ENCODE peak calls at places on chromosomes 4 and X, in seven cellular contexts. Y is IMR-90, L is SK-N-SH, N is K562, U is H1, A is HepG2, V is GM12878. D is an unnamed sample.

GRCh38 chr4:53532521-53532920 is 58.8 kb downstream of the LNX1 start:
- DNase-seq in U (no peak), A (no peak), L (no peak), N (no peak), Y (peak; percentile 53), V (no peak), D (no peak)

GRCh38 chr4:142278171-142278570 is 567.9 kb downstream of the INPP4B start:
- DNase-seq in V (no peak), L (no peak), A (no peak), N (no peak), Y (peak; percentile 55), U (no peak), D (no peak)

GRCh38 chr4:170127758-170128157 is 38.0 kb upstream of the AADAT start:
- DNase-seq in Y (no peak), V (no peak), A (no peak), U (no peak), N (no peak), L (no peak), D (no peak)

GRCh38 chrX:115449742-115450141 is 111.2 kb upstream of the PLS3 start:
- DNase-seq in Y (no peak), U (no peak), A (peak; percentile 39), V (no peak), N (no peak), L (no peak), D (no peak)

GRCh38 chrX:43870758-43871419 is 11.4 kb downstream of the MAOB start:
- DNase-seq in V (no peak), L (no peak), U (no peak), A (no peak), N (no peak), Y (no peak), D (no peak)

GRCh38 chrX:15170927-15171326 is 99.0 kb downstream of the ASB9 start:
- DNase-seq in L (no peak), Y (no peak), A (no peak), V (no peak), U (no peak), N (no peak), D (no peak)

GRCh38 chr4:166460769-166461550 is 587.9 kb downstream of the TLL1 start:
- DNase-seq in L (no peak), N (no peak), Y (no peak), A (no peak), U (no peak), V (no peak), D (no peak)

GRCh38 chrX:137926090-137926489 is 360.2 kb downstream of the ZIC3 start:
- DNase-seq in Y (no peak), A (no peak), L (peak; percentile 3), U (no peak), N (no peak), V (no peak), D (no peak)

GRCh38 chr4:54661686-54662085 is 3.9 kb downstream of the KIT start:
- DNase-seq in A (no peak), V (no peak), L (no peak), U (no peak), N (no peak), Y (peak; percentile 92), D (no peak)

GRCh38 chrX:111170017-111170416 is 74.0 kb downstream of the PAK3 start:
- DNase-seq in A (no peak), L (no peak), V (no peak), Y (peak; percentile 4), U (no peak), N (no peak), D (no peak)

GRCh38 chr4:84497220-84497834 is 1.8 kb downstream of the NKX6-1 start:
- DNase-seq in N (no peak), V (no peak), U (no peak), A (no peak), L (peak; percentile 46), Y (peak; percentile 2), D (no peak)

GRCh38 chr4:13540446-13541175 is 3.7 kb downstream of the NKX3-2 start:
- DNase-seq in V (no peak), N (no peak), A (no peak), Y (no peak), U (no peak), L (peak; percentile 28), D (no peak)

GRCh38 chr4:13542577-13543042 is 1.7 kb downstream of the NKX3-2 start:
- DNase-seq in V (no peak), L (no peak), A (no peak), U (no peak), N (no peak), Y (no peak), D (no peak)

GRCh38 chr4:13541176-13541604 is 3.1 kb downstream of the NKX3-2 start:
- DNase-seq in U (no peak), V (no peak), A (no peak), L (peak; percentile 31), N (no peak), Y (no peak), D (no peak)

GRCh38 chr4:13543091-13543581 is 1.2 kb downstream of the NKX3-2 start:
- DNase-seq in N (no peak), U (no peak), V (no peak), A (no peak), Y (no peak), L (peak; percentile 31), D (no peak)

GRCh38 chr4:13541720-13542576 is 2.4 kb downstream of the NKX3-2 start:
- DNase-seq in N (no peak), L (peak; percentile 58), U (no peak), Y (no peak), A (no peak), V (no peak), D (no peak)
- H3K27me3 ChIP-seq in N (peaks cover 41% of the 10 kb centered on the region), L (peaks cover 83% of the 10 kb centered on the region), U (peaks cover 99% of the 10 kb centered on the region), Y (peaks cover 84% of the 10 kb centered on the region), A (peaks cover 58% of the 10 kb centered on the region), V (peaks cover 33% of the 10 kb centered on the region), D (no peaks in the 10 kb centered on the region)

DNA sequence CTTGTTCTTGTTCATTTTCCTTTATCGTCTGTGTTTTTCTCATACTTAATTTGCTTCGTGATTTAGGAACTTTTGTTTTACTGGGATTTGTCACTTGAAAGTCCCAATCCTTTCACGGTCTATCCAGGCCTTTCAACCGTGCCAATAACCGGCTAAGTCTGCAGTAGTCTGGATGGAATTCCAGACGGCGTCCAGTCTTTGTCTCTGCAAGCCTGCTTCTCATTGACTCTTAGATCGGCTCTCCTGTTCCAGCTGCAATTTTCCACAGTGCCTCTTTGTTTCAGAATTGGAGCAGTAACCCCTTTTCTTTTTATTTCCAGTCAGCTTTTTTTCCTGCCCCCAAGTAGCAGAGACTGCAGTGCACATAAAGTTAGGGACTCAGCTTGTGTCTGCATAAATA is 37.2 kb upstream of the DHRSX start:
- DNase-seq in Y (no peak), A (no peak), N (no peak), U (no peak), V (no peak), L (no peak), D (no peak)
- TF ChIP-seq RAD21 in Y (no peak), A (no peak), N (no peak), U (no peak), V (no peak), L (no peak), D (no peak)

GRCh38 chr4:148437439-148437838 is 4.8 kb downstream of the NR3C2 start:
- DNase-seq in V (no peak), N (no peak), A (no peak), L (no peak), U (no peak), Y (no peak), D (no peak)

GRCh38 chr4:148441624-148441985 is 609 bp downstream of the NR3C2 start:
- DNase-seq in N (no peak), A (no peak), V (no peak), U (no peak), L (peak; percentile 13), Y (no peak), D (no peak)

GRCh38 chr4:148435654-148436406 is 6.4 kb downstream of the NR3C2 start:
- DNase-seq in U (no peak), Y (no peak), A (no peak), V (no peak), N (no peak), L (no peak), D (no peak)

GRCh38 chr4:148436512-148436911 is 5.7 kb downstream of the NR3C2 start:
- DNase-seq in L (no peak), A (no peak), U (no peak), Y (no peak), N (no peak), V (no peak), D (no peak)

DNA sequence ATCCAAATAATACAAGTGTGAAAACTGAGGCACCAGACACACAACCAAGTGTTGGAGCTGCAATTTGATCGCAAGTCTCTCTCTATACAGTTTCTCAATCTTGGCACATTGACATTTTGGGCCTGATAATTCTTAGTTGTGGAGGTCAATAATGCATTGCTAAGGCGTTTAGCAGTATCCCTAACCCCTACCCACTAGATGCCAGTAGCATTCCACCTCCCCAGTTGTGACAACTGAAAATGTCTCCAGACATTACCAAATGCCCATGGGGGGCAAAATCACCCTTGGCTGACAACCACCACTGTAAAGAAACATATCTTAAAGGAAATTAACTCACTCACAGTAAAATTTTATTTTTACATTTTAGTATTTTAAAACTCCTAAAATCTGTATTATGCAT is 4.2 kb downstream of the NR3C2 start:
- DNase-seq in N (no peak), U (no peak), A (no peak), V (no peak), L (no peak), Y (no peak), D (no peak)
- H3K27me3 ChIP-seq in N (no peaks in the 10 kb centered on the region), U (peaks cover 7% of the 10 kb centered on the region), A (peaks cover 16% of the 10 kb centered on the region), V (no peaks in the 10 kb centered on the region), L (peaks cover 26% of the 10 kb centered on the region), Y (peaks cover 8% of the 10 kb centered on the region), D (no peaks in the 10 kb centered on the region)

GRCh38 chrX:152165033-152165743 is 26.8 kb upstream of the MAGEA10 start:
- DNase-seq in U (no peak), A (no peak), V (no peak), Y (no peak), L (no peak), N (peak; percentile 60), D (no peak)

GRCh38 chrX:152170621-152171020 is 32.2 kb upstream of the MAGEA10 start:
- DNase-seq in N (no peak), A (no peak), L (no peak), V (no peak), U (no peak), Y (no peak), D (no peak)
- TF ChIP-seq RAD21 in N (no peak), A (no peak), L (no peak), V (no peak), U (no peak), Y (no peak), D (no peak)

DNA sequence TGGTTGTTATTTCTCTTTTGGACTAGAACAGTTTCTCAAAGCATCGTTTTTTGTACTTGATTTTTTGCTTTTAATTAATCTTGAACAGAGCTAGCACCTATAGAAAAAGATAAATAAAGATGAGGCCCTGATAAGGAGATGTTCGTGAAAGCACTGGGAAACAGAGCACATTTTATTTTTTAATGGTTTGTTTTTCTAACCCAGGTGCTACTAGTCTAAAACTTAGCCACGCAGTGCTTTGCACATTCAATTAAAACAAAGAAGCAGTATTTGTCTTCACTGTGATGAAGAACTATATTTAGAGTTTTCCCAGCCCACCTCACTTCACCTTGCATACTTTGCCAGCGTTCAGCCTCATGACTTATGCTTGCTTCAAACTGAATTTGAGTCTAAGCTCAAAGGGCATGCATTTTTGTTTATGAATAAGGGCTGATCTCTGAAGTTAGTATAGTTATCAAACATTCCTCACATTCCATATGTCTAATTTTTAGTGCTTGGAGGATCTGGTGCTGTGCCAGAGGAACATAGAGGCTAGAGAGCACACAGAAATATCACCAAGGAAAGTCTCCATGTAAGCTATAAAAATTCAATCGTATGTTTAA is 76.7 kb downstream of the WWC2 start:
- DNase-seq in L (no peak), U (no peak), A (peak; percentile 89), N (no peak), V (no peak), Y (peak; percentile 60), D (no peak)
- H3K27me3 ChIP-seq in L (no peaks in the 10 kb centered on the region), U (no peaks in the 10 kb centered on the region), A (no peaks in the 10 kb centered on the region), N (no peaks in the 10 kb centered on the region), V (no peaks in the 10 kb centered on the region), Y (no peaks in the 10 kb centered on the region), D (no peaks in the 10 kb centered on the region)

D was measured in HCT116.